ENCODE peak calls at places on chromosomes 2 and 18, in eight cellular contexts. I is WTC11; O is stimulated activated CD8-positive, alpha-beta memory T cell treated with anti-CD3 and anti-CD28 coated beads, Interleukin-15, amount 100 ng/mL, for 24 hours; C is GM12864; N is heart left ventricle; T is HEK293T; B is left ventricle myocardium inferior; L is mucosa of descending colon. X is an unnamed sample.

GRCh38 chr2:209579236-209579749 is 155.4 kb downstream of the MAP2 start:
- DNase-seq in I (peak; percentile 21), O (no peak), C (no peak), N (no peak), T (peak; percentile 21), B (no peak), L (no peak), X (peak; percentile 89)

GRCh38 chr2:179129574-179130238 is 79.8 kb upstream of the CCDC141 start:
- DNase-seq in I (no peak), O (no peak), C (no peak), N (no peak), T (peak; percentile 8), B (no peak), L (no peak), X (no peak)

GRCh38 chr2:11786592-11786991 is 40.2 kb downstream of the LPIN1 start:
- DNase-seq in I (no peak), O (no peak), C (no peak), N (no peak), T (no peak), B (no peak), L (no peak), X (no peak)

GRCh38 chr2:195535911-195536522 is 121.0 kb upstream of the SLC39A10 start:
- DNase-seq in I (no peak), O (no peak), C (peak; percentile 85), N (peak; percentile 44), T (no peak), B (no peak), L (peak; percentile 74), X (no peak)

GRCh38 chr18:29779096-29779495 is 1263.4 kb downstream of the DSC3 start:
- DNase-seq in I (no peak), O (no peak), C (no peak), N (no peak), T (no peak), B (no peak), L (no peak), X (no peak)

GRCh38 chr18:23994361-23994902 is 20.1 kb upstream of the TTC39C start:
- DNase-seq in I (no peak), O (no peak), C (no peak), N (no peak), T (peak; percentile 48), B (no peak), L (peak; percentile 63), X (peak; percentile 76)

GRCh38 chr18:48923746-48924580 is 26.8 kb downstream of the SMAD7 start:
- DNase-seq in I (no peak), O (no peak), C (no peak), N (no peak), T (no peak), B (no peak), L (peak; percentile 64), X (no peak)

GRCh38 chr2:182754231-182754630 is 38.2 kb downstream of the DNAJC10 start:
- DNase-seq in I (no peak), O (no peak), C (no peak), N (no peak), T (no peak), B (no peak), L (no peak), X (no peak)

GRCh38 chr2:127094509-127095366 is 12.2 kb downstream of the BIN1 start:
- DNase-seq in I (peak; percentile 35), O (no peak), C (no peak), N (peak; percentile 69), T (peak; percentile 34), B (no peak), L (peak; percentile 79), X (no peak)

GRCh38 chr2:241944821-241945220 is 75.3 kb downstream of the RTP5 start:
- DNase-seq in I (no peak), O (no peak), C (no peak), N (no peak), T (no peak), B (no peak), L (no peak), X (no peak)